ENCODE peak calls at places on chromosomes 4 and X, in four cellular contexts. S, E, N and Q are unnamed samples.
A peak's percentile ranks its signal among the peaks of the same experiment; 100 is the strongest.

GRCh38 chr4:123661080-123661737 is 264.6 kb downstream of the SPRY1 start:
- DNase-seq in E (peak; percentile 39), N (no peak), S (no peak), Q (peak; percentile 12)

GRCh38 chr4:76458829-76459228 is 23.8 kb downstream of the SHROOM3 start:
- DNase-seq in E (no peak), N (no peak), S (no peak), Q (no peak)

GRCh38 chrX:16022580-16023170 is 100.7 kb upstream of the GRPR start:
- DNase-seq in E (no peak), S (no peak), N (no peak), Q (no peak)

GRCh38 chr4:182478475-182478874 is 235.3 kb downstream of the TENM3 start:
- DNase-seq in S (no peak), E (peak; percentile 31), N (peak; percentile 25), Q (no peak)

GRCh38 chrX:115696039-115696438 is 135.1 kb downstream of the PLS3 start:
- DNase-seq in S (peak; percentile 82), E (no peak), N (no peak), Q (no peak)

GRCh38 chrX:107567370-107567769 is 60.9 kb upstream of the PRPS1 start:
- DNase-seq in S (no peak), N (no peak), E (no peak), Q (no peak)

GRCh38 chrX:13966071-13966850 is 63.4 kb downstream of the GEMIN8 start:
- DNase-seq in N (no peak), S (no peak), E (no peak), Q (peak; percentile 91)

GRCh38 chr4:98338761-98339438 is 77.7 kb downstream of the RAP1GDS1 start:
- DNase-seq in N (no peak), E (no peak), S (peak; percentile 29), Q (no peak)

GRCh38 chr4:26912810-26913209 is 52.2 kb downstream of the STIM2 start:
- DNase-seq in S (no peak), E (no peak), N (no peak), Q (no peak)

GRCh38 chr4:37651781-37652377 is 34.3 kb downstream of the RELL1 start:
- DNase-seq in N (no peak), S (no peak), E (no peak), Q (no peak)

GRCh38 chr4:139988863-139989765 is 164.9 kb downstream of the MAML3 start:
- DNase-seq in S (peak; percentile 36), N (peak; percentile 84), E (peak; percentile 14), Q (peak; percentile 85)